ENCODE peak calls at places on chromosomes 4 and X, in eight cellular contexts. One of them, this sample, is unnamed.

GRCh38 chrX:154827624-154828408 is 6.6 kb downstream of the SMIM9 start:
- DNase-seq in A549: no peak
- DNase-seq in EL: no peak
- DNase-seq in endothelial cell: no peak
- DNase-seq in effector CD4-positive, alpha-beta T cell: no peak
- DNase-seq in erythroblast: no peak
- DNase-seq in CD8-positive, alpha-beta T cell: no peak
- DNase-seq in T1000: no peak
- DNase-seq in this sample: no peak

GRCh38 chr4:105453550-105454201 is 20.2 kb downstream of the PPA2 start:
- DNase-seq in CD8-positive, alpha-beta T cell: no peak
- DNase-seq in effector CD4-positive, alpha-beta T cell: no peak
- DNase-seq in EL: no peak
- DNase-seq in erythroblast: no peak
- DNase-seq in T1000: no peak
- DNase-seq in endothelial cell: no peak
- DNase-seq in A549: no peak
- DNase-seq in this sample: no peak

GRCh38 chrX:54246866-54247265 is 63.8 kb upstream of the FAM120C start:
- DNase-seq in EL: no peak
- DNase-seq in effector CD4-positive, alpha-beta T cell: no peak
- DNase-seq in T1000: no peak
- DNase-seq in endothelial cell: no peak
- DNase-seq in CD8-positive, alpha-beta T cell: no peak
- DNase-seq in erythroblast: no peak
- DNase-seq in A549: no peak
- DNase-seq in this sample: no peak

GRCh38 chr4:76597423-76597979 is 162.5 kb downstream of the SHROOM3 start:
- DNase-seq in effector CD4-positive, alpha-beta T cell: no peak
- DNase-seq in A549: no peak
- DNase-seq in erythroblast: no peak
- DNase-seq in EL: no peak
- DNase-seq in T1000: no peak
- DNase-seq in endothelial cell: no peak
- DNase-seq in CD8-positive, alpha-beta T cell: no peak
- DNase-seq in this sample: no peak

GRCh38 chr4:15544196-15544730 is 74.6 kb downstream of the CC2D2A start:
- DNase-seq in effector CD4-positive, alpha-beta T cell: no peak
- DNase-seq in CD8-positive, alpha-beta T cell: no peak
- DNase-seq in endothelial cell: no peak
- DNase-seq in A549: no peak
- DNase-seq in T1000: no peak
- DNase-seq in erythroblast: no peak
- DNase-seq in EL: no peak
- DNase-seq in this sample: no peak

GRCh38 chr4:38914859-38915258 is 47.3 kb downstream of the FAM114A1 start:
- DNase-seq in endothelial cell: no peak
- DNase-seq in EL: no peak
- DNase-seq in effector CD4-positive, alpha-beta T cell: no peak
- DNase-seq in CD8-positive, alpha-beta T cell: no peak
- DNase-seq in erythroblast: no peak
- DNase-seq in A549: no peak
- DNase-seq in T1000: no peak
- DNase-seq in this sample: no peak

GRCh38 chrX:15465896-15466651 is 27.1 kb downstream of the PIR start:
- DNase-seq in erythroblast: peak
- DNase-seq in effector CD4-positive, alpha-beta T cell: no peak
- DNase-seq in A549: no peak
- DNase-seq in endothelial cell: peak
- DNase-seq in EL: no peak
- DNase-seq in CD8-positive, alpha-beta T cell: no peak
- DNase-seq in T1000: no peak
- DNase-seq in this sample: no peak

GRCh38 chr4:477686-478085 is 21.3 kb downstream of the ZNF721 start:
- DNase-seq in A549: no peak
- DNase-seq in T1000: no peak
- DNase-seq in CD8-positive, alpha-beta T cell: no peak
- DNase-seq in effector CD4-positive, alpha-beta T cell: no peak
- DNase-seq in endothelial cell: no peak
- DNase-seq in erythroblast: no peak
- DNase-seq in EL: no peak
- DNase-seq in this sample: no peak

GRCh38 chr4:183906486-183906735 is 1.3 kb downstream of the STOX2 start:
- DNase-seq in A549: no peak
- DNase-seq in erythroblast: no peak
- DNase-seq in CD8-positive, alpha-beta T cell: no peak
- DNase-seq in EL: no peak
- DNase-seq in endothelial cell: peak
- DNase-seq in T1000: no peak
- DNase-seq in effector CD4-positive, alpha-beta T cell: no peak
- DNase-seq in this sample: no peak

GRCh38 chrX:23332101-23332887 is 2.4 kb upstream of the PTCHD1 start:
- DNase-seq in effector CD4-positive, alpha-beta T cell: no peak
- DNase-seq in endothelial cell: no peak
- DNase-seq in erythroblast: no peak
- DNase-seq in A549: no peak
- DNase-seq in CD8-positive, alpha-beta T cell: no peak
- DNase-seq in EL: no peak
- DNase-seq in T1000: no peak
- DNase-seq in this sample: no peak

GRCh38 chr4:174423257-174423944 is 98.9 kb downstream of the HPGD start:
- DNase-seq in A549: peak
- DNase-seq in CD8-positive, alpha-beta T cell: no peak
- DNase-seq in endothelial cell: no peak
- DNase-seq in erythroblast: peak
- DNase-seq in T1000: no peak
- DNase-seq in EL: peak
- DNase-seq in effector CD4-positive, alpha-beta T cell: no peak
- DNase-seq in this sample: no peak

GRCh38 chr4:101981756-101982155 is 191.2 kb downstream of the BANK1 start:
- DNase-seq in EL: no peak
- DNase-seq in CD8-positive, alpha-beta T cell: no peak
- DNase-seq in erythroblast: no peak
- DNase-seq in A549: no peak
- DNase-seq in T1000: no peak
- DNase-seq in effector CD4-positive, alpha-beta T cell: no peak
- DNase-seq in endothelial cell: no peak
- DNase-seq in this sample: no peak

GRCh38 chrX:54397113-54397512 is 39.3 kb upstream of the WNK3 start:
- DNase-seq in EL: no peak
- DNase-seq in CD8-positive, alpha-beta T cell: no peak
- DNase-seq in effector CD4-positive, alpha-beta T cell: no peak
- DNase-seq in T1000: no peak
- DNase-seq in erythroblast: no peak
- DNase-seq in A549: no peak
- DNase-seq in endothelial cell: no peak
- DNase-seq in this sample: no peak

GRCh38 chr4:4260185-4260751 is 12.2 kb upstream of the TMEM128 start:
- DNase-seq in erythroblast: peak
- DNase-seq in CD8-positive, alpha-beta T cell: no peak
- DNase-seq in A549: peak
- DNase-seq in effector CD4-positive, alpha-beta T cell: no peak
- DNase-seq in EL: peak
- DNase-seq in endothelial cell: no peak
- DNase-seq in T1000: no peak
- DNase-seq in this sample: no peak

GRCh38 chr4:74038161-74039064 is at the start of gene CXCL3:
- DNase-seq in EL: peak
- DNase-seq in A549: peak
- DNase-seq in endothelial cell: peak
- DNase-seq in effector CD4-positive, alpha-beta T cell: no peak
- DNase-seq in CD8-positive, alpha-beta T cell: peak
- DNase-seq in T1000: peak
- DNase-seq in erythroblast: peak
- DNase-seq in this sample: peak

GRCh38 chr4:93448691-93449293 is 379.8 kb upstream of the ATOH1 start:
- DNase-seq in erythroblast: no peak
- DNase-seq in CD8-positive, alpha-beta T cell: no peak
- DNase-seq in A549: no peak
- DNase-seq in EL: no peak
- DNase-seq in T1000: no peak
- DNase-seq in endothelial cell: no peak
- DNase-seq in effector CD4-positive, alpha-beta T cell: no peak
- DNase-seq in this sample: no peak

GRCh38 chrX:119389854-119390501 is 9.2 kb upstream of the SLC25A43 start:
- DNase-seq in T1000: no peak
- DNase-seq in A549: no peak
- DNase-seq in endothelial cell: no peak
- DNase-seq in effector CD4-positive, alpha-beta T cell: no peak
- DNase-seq in EL: no peak
- DNase-seq in erythroblast: no peak
- DNase-seq in CD8-positive, alpha-beta T cell: no peak
- DNase-seq in this sample: no peak

GRCh38 chrX:13903405-13903804 is 86.5 kb upstream of the GPM6B start:
- DNase-seq in CD8-positive, alpha-beta T cell: no peak
- DNase-seq in effector CD4-positive, alpha-beta T cell: no peak
- DNase-seq in erythroblast: no peak
- DNase-seq in EL: no peak
- DNase-seq in A549: no peak
- DNase-seq in T1000: no peak
- DNase-seq in endothelial cell: no peak
- DNase-seq in this sample: no peak

GRCh38 chrX:19127649-19128168 is 5.4 kb upstream of the ADGRG2 start:
- DNase-seq in CD8-positive, alpha-beta T cell: no peak
- DNase-seq in erythroblast: no peak
- DNase-seq in A549: no peak
- DNase-seq in T1000: no peak
- DNase-seq in endothelial cell: no peak
- DNase-seq in effector CD4-positive, alpha-beta T cell: no peak
- DNase-seq in EL: no peak
- DNase-seq in this sample: no peak

GRCh38 chr4:39498724-39499014 is 28.6 kb downstream of the UGDH start:
- DNase-seq in A549: no peak
- DNase-seq in effector CD4-positive, alpha-beta T cell: no peak
- DNase-seq in erythroblast: no peak
- DNase-seq in T1000: no peak
- DNase-seq in EL: no peak
- DNase-seq in endothelial cell: no peak
- DNase-seq in CD8-positive, alpha-beta T cell: no peak
- DNase-seq in this sample: no peak

GRCh38 chrX:122857734-122858133 is 326.3 kb upstream of the GRIA3 start:
- DNase-seq in EL: no peak
- DNase-seq in endothelial cell: no peak
- DNase-seq in CD8-positive, alpha-beta T cell: no peak
- DNase-seq in A549: no peak
- DNase-seq in erythroblast: no peak
- DNase-seq in T1000: no peak
- DNase-seq in effector CD4-positive, alpha-beta T cell: no peak
- DNase-seq in this sample: no peak

GRCh38 chr4:24032371-24032989 is 142.6 kb upstream of the PPARGC1A start:
- DNase-seq in CD8-positive, alpha-beta T cell: no peak
- DNase-seq in erythroblast: no peak
- DNase-seq in A549: no peak
- DNase-seq in effector CD4-positive, alpha-beta T cell: no peak
- DNase-seq in endothelial cell: no peak
- DNase-seq in EL: peak
- DNase-seq in T1000: no peak
- DNase-seq in this sample: no peak

GRCh38 chrX:110317079-110317819 is 636 bp downstream of the AMMECR1 start:
- DNase-seq in endothelial cell: peak
- DNase-seq in A549: peak
- DNase-seq in CD8-positive, alpha-beta T cell: no peak
- DNase-seq in erythroblast: peak
- DNase-seq in effector CD4-positive, alpha-beta T cell: peak
- DNase-seq in T1000: no peak
- DNase-seq in EL: peak
- DNase-seq in this sample: peak

GRCh38 chr4:141652161-141652778 is 15.9 kb downstream of the IL15 start:
- DNase-seq in EL: peak
- DNase-seq in endothelial cell: no peak
- DNase-seq in A549: no peak
- DNase-seq in CD8-positive, alpha-beta T cell: no peak
- DNase-seq in effector CD4-positive, alpha-beta T cell: no peak
- DNase-seq in erythroblast: peak
- DNase-seq in T1000: no peak
- DNase-seq in this sample: no peak